ENCODE peak calls at places on chromosome 11, in eight cellular contexts. W is NAMALWA; D is activated CD8-positive, alpha-beta T cell treated with anti-CD3 and anti-CD28 coated beads for 36 hours; P is stimulated activated CD4-positive, alpha-beta T cell treated with anti-CD3 and anti-CD28 coated beads, Interleukin-1b, Interleukin-23, amount 100 ng/mL, for 48 hours; T is astrocyte of the spinal cord; I is NT2/D1; A is dermis blood vessel endothelial cell; B is stimulated activated CD8-positive, alpha-beta memory T cell treated with anti-CD3 and anti-CD28 coated beads, Interleukin-12 subunit alpha, Interleukin-12 subunit beta, amount 100 ng/mL, for 4 hours. U is an unnamed sample.

GRCh38 chr11:47477323-47477722 is 28.4 kb upstream of the RAPSN start:
- DNase-seq in W (no peak), D (no peak), P (peak; percentile 45), T (no peak), I (no peak), A (peak; percentile 60), B (no peak), U (no peak)

GRCh38 chr11:799641-800316 is 1.7 kb upstream of the SLC25A22 start:
- DNase-seq in W (no peak), D (no peak), P (no peak), T (no peak), I (no peak), A (no peak), B (no peak), U (no peak)

GRCh38 chr11:36073411-36074203 is 129.7 kb downstream of the LDLRAD3 start:
- DNase-seq in W (no peak), D (no peak), P (no peak), T (peak; percentile 74), I (no peak), A (peak; percentile 85), B (no peak), U (no peak)

GRCh38 chr11:65952052-65952521 is 6.8 kb downstream of the TSGA10IP start:
- DNase-seq in W (no peak), D (no peak), P (no peak), T (no peak), I (no peak), A (no peak), B (no peak), U (no peak)

GRCh38 chr11:68322031-68322388 is 9.6 kb downstream of the LRP5 start:
- DNase-seq in W (no peak), D (no peak), P (no peak), T (no peak), I (no peak), A (no peak), B (no peak), U (no peak)

GRCh38 chr11:12276831-12277475 is 100.4 kb upstream of the PARVA start:
- DNase-seq in W (no peak), D (no peak), P (no peak), T (no peak), I (no peak), A (no peak), B (no peak), U (peak; percentile 45)

GRCh38 chr11:78202733-78203167 is 14.0 kb downstream of the USP35 start:
- DNase-seq in W (no peak), D (peak; percentile 61), P (peak; percentile 34), T (no peak), I (no peak), A (peak; percentile 49), B (peak; percentile 23), U (no peak)

GRCh38 chr11:2264366-2265011 is 5.9 kb downstream of the ASCL2 start:
- DNase-seq in W (no peak), D (no peak), P (no peak), T (no peak), I (no peak), A (no peak), B (no peak), U (no peak)

GRCh38 chr11:120950880-120951279 is 73.0 kb upstream of the TBCEL start:
- DNase-seq in W (no peak), D (no peak), P (no peak), T (no peak), I (no peak), A (no peak), B (no peak), U (no peak)